ENCODE peak calls at places on chromosomes 12 and 14, in nine cellular contexts. Z is psoas muscle, U is pancreas, V is ovary, O is cardiac fibroblast, G is body of pancreas, X is A549, K is AG04449, D is keratinocyte. C is an unnamed sample.

GRCh38 chr14:103207038-103207403 is 83.8 kb downstream of the TNFAIP2 start:
- DNase-seq in O (peak; percentile 34), D (no peak), V (peak; percentile 93), K (no peak), U (peak; percentile 77), G (peak; percentile 62), X (no peak), Z (peak; percentile 93), C (peak; percentile 83)

GRCh38 chr14:91899777-91900176 is 32.4 kb upstream of the TC2N start:
- DNase-seq in X (no peak), Z (no peak), U (no peak), K (no peak), V (no peak), O (peak; percentile 43), D (no peak), G (no peak), C (no peak)

GRCh38 chr12:53338916-53339315 is 2.8 kb upstream of the SP7 start:
- DNase-seq in X (no peak), U (no peak), Z (no peak), O (no peak), K (no peak), V (no peak), G (no peak), D (no peak), C (no peak)

GRCh38 chr12:67758119-67758873 is 109.8 kb downstream of the DYRK2 start:
- DNase-seq in D (no peak), Z (no peak), X (no peak), O (no peak), V (no peak), K (no peak), G (no peak), U (no peak), C (no peak)

GRCh38 chr12:120928864-120929652 is 24.9 kb upstream of the SPPL3 start:
- DNase-seq in O (no peak), Z (no peak), K (no peak), X (no peak), V (no peak), D (peak; percentile 56), G (peak; percentile 80), U (no peak), C (no peak)

GRCh38 chr12:95054206-95054605 is 19.2 kb downstream of the NR2C1 start:
- DNase-seq in D (no peak), G (no peak), X (no peak), K (no peak), V (no peak), Z (no peak), O (no peak), U (no peak), C (no peak)

GRCh38 chr12:60185060-60185459 is 589.2 kb downstream of the SLC16A7 start:
- DNase-seq in Z (no peak), G (no peak), U (no peak), V (no peak), O (no peak), K (no peak), X (no peak), D (no peak), C (no peak)

GRCh38 chr12:127063339-127064090 is 1203.5 kb upstream of the TMEM132C start:
- DNase-seq in G (peak; percentile 13), U (no peak), V (no peak), X (no peak), Z (no peak), K (no peak), D (no peak), O (no peak), C (no peak)

GRCh38 chr12:90216815-90217214 is 508.2 kb upstream of the ATP2B1 start:
- DNase-seq in U (no peak), Z (no peak), K (no peak), O (peak; percentile 73), X (no peak), V (no peak), G (peak; percentile 6), D (no peak), C (no peak)

GRCh38 chr14:23578560-23579310 is at the start of gene JPH4:
- DNase-seq in Z (no peak), X (no peak), G (no peak), U (no peak), V (peak; percentile 55), D (no peak), K (no peak), O (no peak), C (no peak)

GRCh38 chr12:30320561-30320960 is 375.1 kb downstream of the IPO8 start:
- DNase-seq in V (no peak), D (no peak), Z (no peak), K (no peak), O (no peak), U (no peak), G (no peak), X (no peak), C (no peak)

GRCh38 chr12:30323008-30323407 is 372.7 kb downstream of the IPO8 start:
- DNase-seq in K (no peak), V (no peak), G (no peak), X (no peak), Z (no peak), U (no peak), D (no peak), O (peak; percentile 15), C (no peak)
- TF ChIP-seq CTCF in K (no peak), V (no peak), G (peak; percentile 18), X (no peak), Z (no peak), U (no peak), D (no peak), O (peak; percentile 34), C (no peak)

GRCh38 chr14:65486856-65487255 is 74.3 kb downstream of the FUT8 start:
- DNase-seq in X (no peak), V (no peak), D (no peak), O (no peak), G (no peak), Z (no peak), K (no peak), U (no peak), C (no peak)
- TF ChIP-seq CTCF in X (no peak), V (no peak), D (no peak), O (no peak), G (no peak), Z (no peak), K (no peak), U (no peak), C (no peak)

GRCh38 chr12:65960820-65961691 is 136.8 kb downstream of the HMGA2 start:
- DNase-seq in D (no peak), G (no peak), U (no peak), Z (no peak), X (no peak), V (no peak), K (no peak), O (no peak), C (no peak)

GRCh38 chr12:65959452-65959851 is 135.2 kb downstream of the HMGA2 start:
- DNase-seq in D (no peak), K (no peak), V (no peak), G (no peak), O (no peak), X (no peak), U (no peak), Z (no peak), C (no peak)

GRCh38 chr12:65961731-65962130 is 137.4 kb downstream of the HMGA2 start:
- DNase-seq in Z (no peak), X (no peak), D (no peak), O (peak; percentile 13), V (no peak), K (no peak), U (no peak), G (no peak), C (no peak)

GRCh38 chr12:65965358-65965757 is 141.1 kb downstream of the HMGA2 start:
- DNase-seq in G (no peak), K (peak; percentile 84), D (no peak), X (peak; percentile 51), O (peak; percentile 65), Z (no peak), U (no peak), V (no peak), C (no peak)

DNA sequence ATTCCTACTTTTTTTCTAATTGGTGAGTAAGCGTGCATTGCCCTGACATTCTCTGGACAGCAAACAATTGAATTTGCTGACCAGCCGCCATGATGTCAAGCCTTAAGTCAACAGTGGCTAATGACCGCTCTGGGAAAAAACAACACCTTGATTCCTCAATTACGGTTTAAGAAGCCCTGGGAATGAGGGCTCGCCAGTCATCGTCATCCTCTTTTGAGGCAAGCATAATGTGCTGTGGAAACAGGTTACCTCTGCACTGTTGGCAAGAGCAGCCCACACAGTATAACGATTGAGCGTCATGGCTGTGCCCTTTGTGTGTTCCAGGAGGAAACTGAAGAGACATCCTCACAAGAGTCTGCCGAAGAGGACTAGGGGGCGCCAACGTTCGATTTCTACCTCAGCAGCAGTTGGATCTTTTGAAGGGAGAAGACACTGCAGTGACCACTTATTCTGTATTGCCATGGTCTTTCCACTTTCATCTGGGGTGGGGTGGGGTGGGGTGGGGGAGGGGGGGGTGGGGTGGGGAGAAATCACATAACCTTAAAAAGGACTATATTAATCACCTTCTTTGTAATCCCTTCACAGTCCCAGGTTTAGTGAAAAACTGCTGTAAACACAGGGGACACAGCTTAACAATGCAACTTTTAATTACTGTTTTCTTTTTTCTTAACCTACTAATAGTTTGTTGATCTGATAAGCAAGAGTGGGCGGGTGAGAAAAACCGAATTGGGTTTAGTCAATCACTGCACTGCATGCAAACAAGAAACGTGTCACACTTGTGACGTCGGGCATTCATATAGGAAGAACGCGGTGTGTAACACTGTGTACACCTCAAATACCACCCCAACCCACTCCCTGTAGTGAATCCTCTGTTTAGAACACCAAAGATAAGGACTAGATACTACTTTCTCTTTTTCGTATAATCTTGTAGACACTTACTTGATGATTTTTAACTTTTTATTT is 138.9 kb downstream of the HMGA2 start:
- DNase-seq in X (peak; percentile 47), G (peak; percentile 20), V (peak; percentile 30), Z (no peak), D (no peak), U (no peak), O (peak; percentile 47), K (no peak), C (no peak)
- TF ChIP-seq CTCF in X (peak; percentile 21), G (no peak), V (no peak), Z (no peak), D (peak; percentile 57), U (no peak), O (peak; percentile 11), K (peak; percentile 13), C (no peak)

GRCh38 chr12:55957106-55957859 is 8.6 kb downstream of the PMEL start:
- DNase-seq in D (no peak), U (no peak), K (no peak), O (no peak), Z (no peak), G (peak; percentile 83), X (no peak), V (no peak), C (no peak)

GRCh38 chr12:55955344-55955743 is 10.5 kb downstream of the PMEL start:
- DNase-seq in K (no peak), Z (no peak), X (no peak), V (no peak), O (no peak), G (no peak), U (no peak), D (no peak), C (no peak)

DNA sequence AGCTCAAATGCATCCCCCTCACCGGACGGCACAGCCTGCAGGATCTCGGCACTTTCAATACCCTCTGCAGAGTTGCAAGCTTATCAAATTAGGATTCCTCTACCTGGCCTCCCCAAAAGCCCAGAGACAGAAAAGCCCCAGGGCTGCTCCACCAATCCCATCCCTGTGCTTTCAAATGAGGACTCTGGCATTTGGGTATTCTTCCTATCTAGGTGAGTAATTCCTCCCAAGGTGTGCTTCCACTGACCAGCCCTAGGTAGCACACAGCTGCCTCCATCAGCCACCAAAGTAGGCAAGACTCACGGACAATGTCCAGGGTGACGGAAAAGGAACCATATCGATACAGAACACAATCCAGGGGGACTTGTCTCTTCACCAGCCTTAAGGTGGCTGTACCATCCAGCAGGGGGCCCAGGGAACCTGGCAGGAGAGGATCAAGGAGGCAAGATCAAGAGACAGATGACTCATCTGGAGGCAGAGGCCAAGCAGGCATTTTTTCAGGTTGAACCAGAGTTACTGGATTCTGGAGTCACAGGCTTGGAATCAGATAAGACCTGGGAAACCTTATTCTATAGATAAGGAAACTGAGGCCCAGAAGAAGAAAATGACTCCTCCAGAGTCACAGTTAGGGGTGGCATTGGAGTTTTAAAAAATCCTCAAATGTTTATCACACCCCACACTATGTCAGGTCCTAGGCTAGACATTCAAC is 9.9 kb downstream of the PMEL start:
- DNase-seq in O (peak; percentile 71), V (no peak), K (no peak), D (no peak), X (peak; percentile 81), G (peak; percentile 41), Z (no peak), U (no peak), C (no peak)
- TF ChIP-seq CTCF in O (peak; percentile 52), V (no peak), K (peak; percentile 35), D (peak; percentile 79), X (peak; percentile 49), G (no peak), Z (peak; percentile 9), U (peak; percentile 12), C (peak; percentile 25)

C was measured in AG09319.